ENCODE peak calls at places on chromosome 20, in seven cellular contexts. Q is CD8-positive, alpha-beta T cell; X is GM23338; T is GM20000; M is fibroblast of lung; U is fibroblast of the aortic adventitia; S is astrocyte of the cerebellum. H is an unnamed sample.

GRCh38 chr20:19835533-19836222 is 77.6 kb downstream of the RIN2 start:
- DNase-seq in X (peak), Q (no peak), U (no peak), T (no peak), M (no peak), S (no peak), H (no peak)

GRCh38 chr20:10316582-10316981 is 98.0 kb downstream of the SNAP25 start:
- DNase-seq in S (no peak), Q (no peak), U (no peak), X (peak), T (no peak), M (peak), H (no peak)

GRCh38 chr20:46994341-46994740 is 99.7 kb downstream of the EYA2 start:
- DNase-seq in T (peak), M (no peak), Q (peak), X (no peak), S (no peak), U (no peak), H (no peak)

GRCh38 chr20:59955131-59955796 is 3.0 kb upstream of the CDH26 start:
- DNase-seq in M (peak), T (no peak), Q (no peak), U (no peak), S (no peak), X (peak), H (no peak)

GRCh38 chr20:19026901-19027644 is 185.4 kb upstream of the SLC24A3 start:
- DNase-seq in U (no peak), X (peak), M (no peak), Q (no peak), T (no peak), S (no peak), H (no peak)

GRCh38 chr20:53623454-53624206 is 30.0 kb upstream of the ZNF217 start:
- DNase-seq in U (peak), S (no peak), M (peak), T (no peak), X (peak), Q (no peak), H (peak)

GRCh38 chr20:6469695-6470094 is 297.8 kb upstream of the BMP2 start:
- DNase-seq in X (no peak), T (no peak), M (no peak), S (no peak), Q (no peak), U (no peak), H (no peak)

GRCh38 chr20:52035498-52035897 is 156.1 kb downstream of the ZFP64 start:
- DNase-seq in T (no peak), S (no peak), U (no peak), M (no peak), X (no peak), Q (no peak), H (no peak)

GRCh38 chr20:40006168-40006860 is 682.7 kb downstream of the MAFB start:
- DNase-seq in S (no peak), T (no peak), Q (no peak), M (no peak), U (no peak), X (no peak), H (no peak)

GRCh38 chr20:61458146-61458746 is 206.2 kb downstream of the CDH4 start:
- DNase-seq in T (no peak), M (no peak), Q (no peak), U (no peak), X (no peak), S (no peak), H (no peak)

DNA sequence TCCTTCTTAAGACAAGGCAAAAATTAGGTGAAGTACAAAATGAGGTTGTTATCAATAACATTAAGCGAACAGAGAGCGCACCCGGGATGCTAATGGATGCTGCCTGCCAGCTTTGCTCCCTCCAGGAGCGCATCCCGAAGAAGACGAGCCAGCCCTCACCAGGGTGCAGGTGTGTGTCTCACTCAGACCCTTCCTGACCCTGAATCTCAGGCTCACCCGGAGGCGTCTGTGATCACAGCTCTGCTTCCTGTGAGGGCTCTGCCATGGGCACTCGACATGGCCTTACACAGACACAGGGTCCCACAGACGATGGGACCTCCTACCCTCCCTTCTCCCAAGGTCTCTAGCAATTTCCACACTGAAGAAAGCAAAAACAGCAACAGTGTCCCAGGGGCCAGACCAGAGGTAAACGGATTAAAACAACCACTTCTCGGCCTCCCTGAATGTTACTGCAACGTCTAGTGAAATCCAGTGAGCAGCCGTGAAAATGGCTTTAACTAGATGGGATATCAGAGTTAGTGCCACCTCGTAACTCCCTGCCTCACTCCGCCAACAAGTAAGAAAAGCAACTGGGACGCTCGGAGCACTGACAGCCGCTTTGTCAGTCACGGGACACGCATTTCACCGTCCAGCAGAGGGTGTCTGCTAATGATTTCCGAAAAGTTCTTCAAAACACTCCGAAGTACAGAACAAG is 11.7 kb downstream of the ZBTB46 start:
- DNase-seq in X (peak), S (no peak), M (peak), Q (no peak), U (peak), T (no peak), H (no peak)
- TF ChIP-seq CTCF in X (peak), S (peak), M (peak), Q (no peak), U (peak), T (no peak), H (peak)

DNA sequence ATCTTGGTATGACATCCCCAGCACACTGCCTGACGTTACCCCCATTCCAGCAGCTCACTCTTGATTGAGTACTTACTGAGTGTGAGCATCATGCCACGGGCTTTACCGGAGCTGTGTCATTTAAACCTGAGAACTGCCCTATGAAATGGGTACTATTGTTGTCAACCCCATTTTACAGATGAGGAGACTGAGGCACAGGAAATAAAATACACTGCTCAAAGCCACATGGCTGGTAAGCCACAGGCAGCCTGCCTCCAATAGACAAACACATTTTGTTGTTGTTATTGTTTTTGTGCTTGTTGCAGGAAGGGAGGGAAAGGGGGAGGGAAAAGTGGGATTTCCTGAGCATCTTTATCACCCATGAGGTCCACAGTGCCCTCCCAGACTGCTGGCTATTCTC is 53.5 kb upstream of the SLC32A1 start:
- DNase-seq in X (no peak), Q (no peak), S (no peak), M (no peak), U (no peak), T (no peak), H (no peak)
- TF ChIP-seq CTCF in X (no peak), Q (no peak), S (no peak), M (no peak), U (no peak), T (no peak), H (no peak)

DNA sequence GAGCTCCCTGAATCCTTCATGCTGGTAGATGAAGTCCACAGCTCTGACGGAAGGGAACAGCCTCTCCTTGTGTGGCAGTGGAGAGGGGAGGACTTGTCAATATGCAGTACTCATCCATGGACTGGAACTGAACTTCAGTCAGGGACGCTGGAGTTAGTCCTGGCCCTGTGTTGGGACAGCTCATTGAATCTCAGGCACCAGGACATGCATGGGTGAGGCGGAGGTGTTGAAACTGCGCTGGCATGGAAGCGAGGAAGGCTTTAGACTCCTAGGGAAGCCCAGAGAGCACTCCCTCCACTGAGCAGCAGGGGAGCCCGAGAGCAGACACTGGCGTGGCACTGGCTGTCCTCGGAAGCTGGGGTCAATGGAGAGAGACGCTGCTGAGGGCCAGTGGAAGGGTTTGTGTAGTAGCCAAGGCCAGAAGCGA is 161.3 kb upstream of the GGTLC1 start:
- DNase-seq in Q (no peak), T (no peak), X (peak), U (no peak), S (no peak), M (no peak), H (no peak)
- TF ChIP-seq CTCF in Q (no peak), T (no peak), X (peak), U (peak), S (peak), M (no peak), H (peak)

GRCh38 chr20:49318430-49319203 is 40.8 kb upstream of the ZNFX1 start:
- DNase-seq in S (no peak), M (no peak), T (no peak), Q (peak), X (peak), U (no peak), H (no peak)

GRCh38 chr20:49318091-49318429 is 40.2 kb upstream of the ZNFX1 start:
- DNase-seq in X (peak), S (no peak), M (no peak), Q (no peak), T (no peak), U (no peak), H (no peak)

GRCh38 chr20:49323622-49324238 is 45.9 kb upstream of the ZNFX1 start:
- DNase-seq in U (peak), T (peak), X (peak), M (peak), Q (no peak), S (peak), H (peak)

GRCh38 chr20:49319204-49319809 is 41.5 kb upstream of the ZNFX1 start:
- DNase-seq in M (no peak), Q (no peak), U (no peak), X (peak), S (no peak), T (no peak), H (no peak)

GRCh38 chr20:49320460-49320859 is 42.6 kb upstream of the ZNFX1 start:
- DNase-seq in S (no peak), M (peak), Q (no peak), T (no peak), X (peak), U (peak), H (no peak)
- TF ChIP-seq CTCF in S (peak), M (peak), Q (no peak), T (no peak), X (peak), U (peak), H (no peak)

GRCh38 chr20:21702553-21703467 is 2.7 kb upstream of the PAX1 start:
- DNase-seq in Q (no peak), M (peak), U (peak), X (peak), T (peak), S (no peak), H (no peak)
- TF ChIP-seq CTCF in Q (no peak), M (peak), U (peak), X (peak), T (peak), S (peak), H (peak)

DNA sequence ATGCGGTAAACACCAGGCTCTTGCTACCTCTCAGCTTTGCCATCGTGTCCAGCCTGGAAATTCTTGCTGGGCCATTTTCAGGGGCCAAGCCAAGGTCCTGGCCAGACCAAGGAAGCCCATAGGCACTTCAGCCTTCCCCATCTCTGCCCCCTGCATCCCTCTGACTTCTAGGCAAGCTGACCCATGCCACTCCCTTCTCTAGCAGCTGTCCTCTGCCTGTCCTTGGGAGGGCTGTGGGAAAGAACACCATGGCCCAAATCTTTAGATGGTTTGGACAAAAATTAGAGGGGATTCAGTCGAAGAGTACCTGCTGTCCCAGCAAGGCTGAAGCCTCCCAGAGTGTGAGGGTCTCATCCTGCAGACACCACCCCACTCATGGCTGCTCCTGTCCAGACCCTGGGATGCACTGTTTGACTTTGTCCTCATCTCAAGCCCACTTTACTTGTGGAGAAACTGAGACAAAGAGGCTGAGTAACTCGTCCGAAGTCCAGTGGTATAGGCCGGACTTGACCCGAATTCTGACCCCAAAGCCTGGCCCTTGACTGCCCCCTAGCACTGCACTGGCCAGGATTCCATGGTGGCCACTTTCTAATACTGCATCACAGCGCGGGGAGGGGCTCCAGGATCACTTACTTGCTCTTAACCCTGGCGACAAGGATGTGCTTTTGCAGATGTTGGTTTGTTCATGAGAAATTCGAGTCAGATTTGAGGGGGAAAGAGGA is 22.4 kb upstream of the STX16 start:
- DNase-seq in Q (no peak), T (no peak), S (no peak), U (no peak), M (no peak), X (no peak), H (no peak)
- TF ChIP-seq CTCF in Q (no peak), T (no peak), S (no peak), U (no peak), M (no peak), X (peak), H (no peak)

GRCh38 chr20:1505361-1505760 is 14.1 kb upstream of the SIRPB2 start:
- DNase-seq in Q (no peak), X (no peak), S (no peak), U (peak), M (no peak), T (no peak), H (no peak)

GRCh38 chr20:1499528-1500420 is 8.6 kb upstream of the SIRPB2 start:
- DNase-seq in Q (no peak), U (no peak), S (no peak), X (no peak), M (no peak), T (no peak), H (no peak)

GRCh38 chr20:1496930-1497329 is 5.7 kb upstream of the SIRPB2 start:
- DNase-seq in T (no peak), U (no peak), X (no peak), Q (no peak), S (no peak), M (no peak), H (no peak)

GRCh38 chr20:1503564-1504227 is 12.5 kb upstream of the SIRPB2 start:
- DNase-seq in S (peak), X (peak), U (peak), Q (peak), T (peak), M (peak), H (peak)

DNA sequence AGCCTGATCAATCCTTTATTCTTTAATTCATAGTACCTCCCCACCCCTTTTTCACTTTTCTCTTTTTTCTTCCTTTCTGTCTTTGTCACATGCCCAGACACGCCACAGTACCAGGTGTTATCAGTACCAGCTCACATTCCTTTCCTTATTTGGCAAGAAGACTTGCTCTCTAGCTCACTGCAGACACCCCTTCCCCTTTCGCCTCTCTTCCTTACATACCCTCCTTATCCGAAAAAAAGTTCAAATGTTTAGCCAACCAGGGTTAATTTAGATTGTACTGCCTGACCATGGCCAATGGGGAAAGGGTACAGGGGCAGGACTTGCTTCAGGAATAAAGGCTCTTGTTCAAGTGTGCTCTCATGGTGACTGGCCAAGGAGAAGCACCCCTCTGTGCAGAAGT is 9.3 kb upstream of the SIRPB2 start:
- DNase-seq in Q (no peak), S (no peak), T (no peak), U (no peak), X (peak), M (no peak), H (no peak)
- TF ChIP-seq CTCF in Q (no peak), S (no peak), T (no peak), U (no peak), X (no peak), M (no peak), H (no peak)

GRCh38 chr20:43583133-43583864 is 7.4 kb upstream of the IFT52 start:
- DNase-seq in Q (no peak), T (no peak), S (no peak), M (peak), U (no peak), X (no peak), H (no peak)
- TF ChIP-seq CTCF in Q (no peak), T (no peak), S (no peak), M (no peak), U (no peak), X (no peak), H (no peak)